ENCODE peak calls at places on chromosomes 13 and 19, in seven cellular contexts. One of them, this sample, is unnamed.

GRCh38 chr19:55647732-55648656 is at the start of gene CCDC106:
- DNase-seq in fibroblast of lung: peak; percentile 75
- DNase-seq in NCI-H187: peak; percentile 42
- DNase-seq in adipocyte: peak; percentile 86
- DNase-seq in T-helper 2 cell: no peak
- DNase-seq in HS-5: no peak
- DNase-seq in caudate nucleus: no peak
- DNase-seq in this sample: peak; percentile 57

GRCh38 chr13:91270031-91270430 is 77.5 kb upstream of the MIR17HG start:
- DNase-seq in fibroblast of lung: no peak
- DNase-seq in NCI-H187: no peak
- DNase-seq in adipocyte: no peak
- DNase-seq in T-helper 2 cell: no peak
- DNase-seq in HS-5: no peak
- DNase-seq in caudate nucleus: no peak
- DNase-seq in this sample: peak; percentile 79

GRCh38 chr19:372306-372890 is 27.8 kb upstream of the MIER2 start:
- DNase-seq in fibroblast of lung: peak; percentile 81
- DNase-seq in NCI-H187: no peak
- DNase-seq in adipocyte: peak; percentile 39
- DNase-seq in T-helper 2 cell: no peak
- DNase-seq in HS-5: no peak
- DNase-seq in caudate nucleus: no peak
- DNase-seq in this sample: peak; percentile 68

GRCh38 chr13:50357136-50357535 is 341.9 kb downstream of the KCNRG start:
- DNase-seq in fibroblast of lung: no peak
- DNase-seq in NCI-H187: no peak
- DNase-seq in adipocyte: no peak
- DNase-seq in T-helper 2 cell: no peak
- DNase-seq in HS-5: no peak
- DNase-seq in caudate nucleus: no peak
- DNase-seq in this sample: no peak

GRCh38 chr13:101490400-101491015 is 38.0 kb downstream of the ITGBL1 start:
- DNase-seq in fibroblast of lung: no peak
- DNase-seq in NCI-H187: no peak
- DNase-seq in adipocyte: no peak
- DNase-seq in T-helper 2 cell: no peak
- DNase-seq in HS-5: no peak
- DNase-seq in caudate nucleus: no peak
- DNase-seq in this sample: peak; percentile 45

GRCh38 chr19:18521692-18522123 is at the start of gene ELL:
- DNase-seq in fibroblast of lung: no peak
- DNase-seq in NCI-H187: no peak
- DNase-seq in adipocyte: no peak
- DNase-seq in T-helper 2 cell: no peak
- DNase-seq in HS-5: no peak
- DNase-seq in caudate nucleus: no peak
- DNase-seq in this sample: no peak

GRCh38 chr19:53086949-53087348 is 16.3 kb downstream of the ZNF160 start:
- DNase-seq in fibroblast of lung: no peak
- DNase-seq in NCI-H187: no peak
- DNase-seq in adipocyte: peak; percentile 26
- DNase-seq in T-helper 2 cell: no peak
- DNase-seq in HS-5: no peak
- DNase-seq in caudate nucleus: no peak
- DNase-seq in this sample: no peak

GRCh38 chr13:32830632-32831031 is 185.6 kb upstream of the KL start:
- DNase-seq in fibroblast of lung: no peak
- DNase-seq in NCI-H187: no peak
- DNase-seq in adipocyte: no peak
- DNase-seq in T-helper 2 cell: no peak
- DNase-seq in HS-5: no peak
- DNase-seq in caudate nucleus: no peak
- DNase-seq in this sample: no peak